ENCODE peak calls at places on chromosomes 6 and 20, in five cellular contexts. S is IMR-90; W is stimulated activated CD8-positive, alpha-beta memory T cell treated with anti-CD3 and anti-CD28 coated beads, Interleukin-7, amount 100 ng/mL, for 1 hour; A is HT-29; R is iris pigment epithelial cell. P is an unnamed sample.

GRCh38 chr6:113475392-113475791 is 381.8 kb upstream of the MARCKS start:
- DNase-seq in S (no peak), W (no peak), A (no peak), R (no peak), P (no peak)

GRCh38 chr20:52493177-52493711 is 301.7 kb upstream of the ZFP64 start:
- DNase-seq in A (no peak), W (no peak), S (peak; percentile 36), R (peak; percentile 35), P (peak; percentile 4)

GRCh38 chr20:19860742-19861141 is 102.7 kb downstream of the RIN2 start:
- DNase-seq in A (peak; percentile 68), W (no peak), R (no peak), S (no peak), P (peak; percentile 86)

GRCh38 chr6:111615916-111616612 is 10.4 kb upstream of the TRAF3IP2 start:
- DNase-seq in W (no peak), A (no peak), R (no peak), S (no peak), P (no peak)

GRCh38 chr20:10501377-10501776 is 66.3 kb downstream of the SLX4IP start:
- DNase-seq in A (no peak), S (no peak), W (no peak), R (no peak), P (peak; percentile 15)

GRCh38 chr20:3659492-3660261 is 3.5 kb downstream of the GFRA4 start:
- DNase-seq in W (no peak), S (no peak), R (no peak), A (no peak), P (no peak)

GRCh38 chr6:139165324-139165723 is 30.4 kb downstream of the HECA start:
- DNase-seq in W (no peak), S (no peak), A (no peak), R (no peak), P (no peak)

GRCh38 chr6:154782245-154782644 is 49.0 kb downstream of the SCAF8 start:
- DNase-seq in A (no peak), S (no peak), W (no peak), R (no peak), P (no peak)

GRCh38 chr6:98747246-98747645 is 87.1 kb upstream of the POU3F2 start:
- DNase-seq in A (no peak), R (no peak), S (no peak), W (no peak), P (no peak)

GRCh38 chr6:122014961-122015360 is 384.5 kb upstream of the HSF2 start:
- DNase-seq in R (peak; percentile 88), A (no peak), W (no peak), S (peak; percentile 90), P (no peak)

GRCh38 chr20:14566505-14566904 is 229.1 kb upstream of the FLRT3 start:
- DNase-seq in R (no peak), W (no peak), A (no peak), S (no peak), P (no peak)

GRCh38 chr6:41497994-41498393 is 48.2 kb upstream of the FOXP4 start:
- DNase-seq in A (no peak), W (no peak), R (peak; percentile 65), S (peak; percentile 72), P (peak; percentile 11)

GRCh38 chr6:14676084-14676483 is 558.5 kb downstream of the CD83 start:
- DNase-seq in A (no peak), W (no peak), S (peak; percentile 79), R (peak; percentile 28), P (peak; percentile 88)

GRCh38 chr6:134247271-134247833 is 70.6 kb downstream of the SGK1 start:
- DNase-seq in S (no peak), R (no peak), A (no peak), W (peak; percentile 40), P (peak; percentile 54)

GRCh38 chr6:34491091-34491430 is 25.2 kb downstream of the PACSIN1 start:
- DNase-seq in S (peak; percentile 23), R (peak; percentile 29), W (no peak), A (no peak), P (no peak)